ENCODE peak calls at places on chromosome 12, in seven cellular contexts. A is NCI-H1092; P is tibial nerve; E is Karpas-422; Z is GM23338; W is heart left ventricle; H is activated naive CD4-positive, alpha-beta T cell. S is an unnamed sample.

GRCh38 chr12:44372259-44372658 is 503.9 kb downstream of the NELL2 start:
- DNase-seq in A (no peak), P (no peak), E (no peak), Z (no peak), W (no peak), H (no peak), S (no peak)

GRCh38 chr12:1346126-1346525 is 248.3 kb downstream of the FBXL14 start:
- DNase-seq in A (no peak), P (no peak), E (no peak), Z (no peak), W (no peak), H (no peak), S (no peak)

GRCh38 chr12:121804417-121805111 is 755 bp downstream of the SETD1B start:
- DNase-seq in A (no peak), P (no peak), E (peak), Z (no peak), W (peak), H (no peak), S (no peak)

GRCh38 chr12:100472325-100472724 is 1.3 kb upstream of the NR1H4 start:
- DNase-seq in A (no peak), P (no peak), E (no peak), Z (no peak), W (no peak), H (no peak), S (no peak)

GRCh38 chr12:109305547-109305946 is 3.5 kb downstream of the FOXN4 start:
- DNase-seq in A (no peak), P (no peak), E (no peak), Z (no peak), W (no peak), H (no peak), S (no peak)

GRCh38 chr12:98456583-98457573 is 58.5 kb upstream of the TMPO start:
- DNase-seq in A (no peak), P (no peak), E (no peak), Z (peak), W (peak), H (no peak), S (no peak)

GRCh38 chr12:45725631-45726593 is 3.6 kb upstream of the ARID2 start:
- DNase-seq in A (peak), P (no peak), E (peak), Z (peak), W (no peak), H (no peak), S (no peak)

GRCh38 chr12:131872154-131873046 is 22.0 kb upstream of the ULK1 start:
- DNase-seq in A (no peak), P (no peak), E (no peak), Z (no peak), W (no peak), H (no peak), S (no peak)

GRCh38 chr12:109169676-109170075 is 53.3 kb downstream of the ACACB start:
- DNase-seq in A (no peak), P (no peak), E (no peak), Z (no peak), W (no peak), H (no peak), S (no peak)

GRCh38 chr12:6821674-6822433 is at the start of gene GPR162:
- DNase-seq in A (peak), P (no peak), E (no peak), Z (peak), W (peak), H (no peak), S (no peak)

GRCh38 chr12:132450391-132451171 is 39.4 kb upstream of the FBRSL1 start:
- DNase-seq in A (peak), P (no peak), E (no peak), Z (no peak), W (peak), H (no peak), S (no peak)

GRCh38 chr12:39846971-39847661 is 227.5 kb upstream of the ABCD2 start:
- DNase-seq in A (no peak), P (no peak), E (no peak), Z (peak), W (no peak), H (no peak), S (no peak)

GRCh38 chr12:71947645-71948105 is 9.0 kb downstream of the TPH2 start:
- DNase-seq in A (peak), P (no peak), E (no peak), Z (peak), W (no peak), H (no peak), S (no peak)

GRCh38 chr12:85641796-85642195 is 194.4 kb downstream of the RASSF9 start:
- DNase-seq in A (no peak), P (no peak), E (no peak), Z (no peak), W (no peak), H (no peak), S (no peak)

GRCh38 chr12:123973552-123974341 is 732 bp downstream of the ZNF664 start:
- DNase-seq in A (peak), P (no peak), E (peak), Z (peak), W (peak), H (no peak), S (peak)

GRCh38 chr12:45212064-45212463 is 3.8 kb upstream of the ANO6 start:
- DNase-seq in A (no peak), P (no peak), E (no peak), Z (no peak), W (no peak), H (no peak), S (no peak)

GRCh38 chr12:75455839-75456238 is 24.7 kb upstream of the GLIPR1 start:
- DNase-seq in A (no peak), P (no peak), E (no peak), Z (no peak), W (no peak), H (no peak), S (no peak)

GRCh38 chr12:88753074-88753473 is 172.8 kb upstream of the KITLG start:
- DNase-seq in A (no peak), P (no peak), E (no peak), Z (no peak), W (no peak), H (no peak), S (no peak)

GRCh38 chr12:49369723-49370145 is 2.5 kb downstream of the SPATS2 start:
- DNase-seq in A (no peak), P (no peak), E (peak), Z (peak), W (no peak), H (no peak), S (no peak)

GRCh38 chr12:132955094-132955932 is 793 bp downstream of the ZNF605 start:
- DNase-seq in A (peak), P (no peak), E (peak), Z (peak), W (no peak), H (no peak), S (no peak)

GRCh38 chr12:106030210-106031175 is 108.3 kb downstream of the NUAK1 start:
- DNase-seq in A (no peak), P (no peak), E (no peak), Z (peak), W (no peak), H (no peak), S (peak)

GRCh38 chr12:6550294-6551062 is 5.4 kb downstream of the IFFO1 start:
- DNase-seq in A (no peak), P (no peak), E (no peak), Z (no peak), W (peak), H (no peak), S (no peak)

GRCh38 chr12:65941388-65941787 is 117.1 kb downstream of the HMGA2 start:
- DNase-seq in A (no peak), P (no peak), E (no peak), Z (no peak), W (no peak), H (no peak), S (no peak)

GRCh38 chr12:29164477-29165163 is 15.5 kb downstream of the FAR2 start:
- DNase-seq in A (no peak), P (no peak), E (no peak), Z (no peak), W (no peak), H (no peak), S (no peak)

GRCh38 chr12:88015825-88016224 is 13.4 kb downstream of the C12orf50 start:
- DNase-seq in A (no peak), P (no peak), E (no peak), Z (no peak), W (no peak), H (no peak), S (no peak)

GRCh38 chr12:50401383-50402155 is 884 bp downstream of the LARP4 start:
- DNase-seq in A (no peak), P (no peak), E (peak), Z (peak), W (peak), H (no peak), S (no peak)

GRCh38 chr12:2179953-2180736 is 127.4 kb downstream of the CACNA1C start:
- DNase-seq in A (no peak), P (no peak), E (no peak), Z (no peak), W (peak), H (no peak), S (no peak)

S was measured in esophagus muscularis mucosa.